ENCODE peak calls at places on chromosome 7, in four cellular contexts. G is left ventricle myocardium inferior, S is prostate gland, D is cardiac muscle cell. T is an unnamed sample.

GRCh38 chr7:4833691-4834600 is 27.9 kb downstream of the PAPOLB start:
- DNase-seq in S (no peak), D (no peak), G (no peak), T (peak; percentile 14)

GRCh38 chr7:135664046-135664589 is 1.8 kb downstream of the STMP1 start:
- DNase-seq in S (no peak), G (no peak), D (peak; percentile 33), T (no peak)

GRCh38 chr7:155869784-155870076 is 57.5 kb upstream of the SHH start:
- DNase-seq in G (no peak), D (no peak), S (no peak), T (no peak)

GRCh38 chr7:137652721-137653120 is 194.1 kb downstream of the DGKI start:
- DNase-seq in S (no peak), G (no peak), D (peak; percentile 24), T (no peak)

GRCh38 chr7:66921396-66921917 is 432 bp downstream of the TMEM248 start:
- DNase-seq in D (peak; percentile 80), S (peak; percentile 18), G (no peak), T (peak; percentile 27)

GRCh38 chr7:2157473-2158279 is 75.1 kb downstream of the MAD1L1 start:
- DNase-seq in D (peak; percentile 88), S (peak; percentile 74), G (peak; percentile 29), T (peak; percentile 81)

GRCh38 chr7:30430777-30431176 is 47.8 kb downstream of the NOD1 start:
- DNase-seq in D (no peak), S (no peak), G (no peak), T (no peak)

GRCh38 chr7:47551550-47552121 is 30.3 kb downstream of the TNS3 start:
- DNase-seq in D (no peak), S (no peak), G (peak; percentile 68), T (no peak)

GRCh38 chr7:43560742-43561330 is 22.1 kb upstream of the STK17A start:
- DNase-seq in S (no peak), G (no peak), D (no peak), T (no peak)

GRCh38 chr7:101862280-101863220 is 45.1 kb downstream of the CUX1 start:
- DNase-seq in S (no peak), D (no peak), G (peak; percentile 43), T (no peak)

GRCh38 chr7:107148721-107149120 is 20.1 kb upstream of the HBP1 start:
- DNase-seq in G (no peak), S (no peak), D (no peak), T (no peak)

GRCh38 chr7:37908221-37908788 is 8.3 kb downstream of the SFRP4 start:
- DNase-seq in G (no peak), S (no peak), D (peak; percentile 79), T (no peak)

GRCh38 chr7:47783456-47784240 is 164.6 kb downstream of the PKD1L1 start:
- DNase-seq in D (peak; percentile 95), S (no peak), G (no peak), T (peak; percentile 78)

GRCh38 chr7:128783143-128783799 is 7.7 kb upstream of the OPN1SW start:
- DNase-seq in G (peak; percentile 86), S (peak; percentile 25), D (peak; percentile 95), T (peak; percentile 74)

GRCh38 chr7:40876604-40877003 is 741.8 kb downstream of the SUGCT start:
- DNase-seq in D (no peak), S (no peak), G (no peak), T (no peak)

GRCh38 chr7:2436341-2437104 is 33.1 kb downstream of the CHST12 start:
- DNase-seq in G (no peak), D (no peak), S (no peak), T (no peak)

GRCh38 chr7:1973321-1974251 is 259.2 kb downstream of the MAD1L1 start:
- DNase-seq in S (no peak), G (no peak), D (no peak), T (no peak)

GRCh38 chr7:2541291-2542010 is 13.9 kb downstream of the BRAT1 start:
- DNase-seq in G (no peak), D (no peak), S (no peak), T (peak; percentile 64)

GRCh38 chr7:112366886-112367285 is 83.4 kb upstream of the IFRD1 start:
- DNase-seq in S (no peak), G (no peak), D (no peak), T (no peak)

GRCh38 chr7:21579341-21580072 is 36.7 kb downstream of the DNAH11 start:
- DNase-seq in S (no peak), G (no peak), D (no peak), T (no peak)

GRCh38 chr7:87218941-87219544 is 489 bp downstream of the TMEM243 start:
- DNase-seq in G (peak; percentile 55), S (peak; percentile 42), D (peak; percentile 72), T (peak; percentile 78)

GRCh38 chr7:1249731-1250130 is 17.1 kb downstream of the UNCX start:
- DNase-seq in S (no peak), D (peak; percentile 29), G (no peak), T (no peak)

GRCh38 chr7:75795831-75796285 is 17.7 kb downstream of the CCL24 start:
- DNase-seq in S (no peak), D (peak; percentile 42), G (peak; percentile 63), T (peak; percentile 90)

GRCh38 chr7:76515999-76516443 is 5.7 kb downstream of the UPK3B start:
- DNase-seq in D (peak; percentile 58), S (peak; percentile 34), G (peak; percentile 65), T (no peak)

GRCh38 chr7:104980440-104980839 is 33.6 kb upstream of the KMT2E start:
- DNase-seq in S (no peak), G (no peak), D (no peak), T (no peak)

GRCh38 chr7:44633254-44634186 is 27.1 kb downstream of the OGDH start:
- DNase-seq in D (peak; percentile 97), G (peak; percentile 52), S (peak; percentile 76), T (peak; percentile 76)

GRCh38 chr7:6495597-6496262 is 48.0 kb upstream of the DAGLB start:
- DNase-seq in G (no peak), D (no peak), S (no peak), T (no peak)

GRCh38 chr7:5439209-5439571 is 15.6 kb upstream of the TNRC18 start:
- DNase-seq in S (no peak), D (no peak), G (no peak), T (no peak)

GRCh38 chr7:50641442-50642405 is 76.5 kb upstream of the DDC start:
- DNase-seq in D (no peak), S (no peak), G (no peak), T (no peak)

GRCh38 chr7:30990316-30991029 is 26.7 kb downstream of the GHRHR start:
- DNase-seq in G (no peak), D (no peak), S (no peak), T (no peak)

GRCh38 chr7:150383710-150384397 is 4.7 kb downstream of the ZNF775 start:
- DNase-seq in D (no peak), G (no peak), S (peak; percentile 44), T (no peak)

GRCh38 chr7:150385240-150385830 is 6.2 kb downstream of the ZNF775 start:
- DNase-seq in S (no peak), G (no peak), D (no peak), T (no peak)

GRCh38 chr7:150382844-150383225 is 3.7 kb downstream of the ZNF775 start:
- DNase-seq in G (no peak), D (no peak), S (no peak), T (no peak)

GRCh38 chr7:150382123-150382843 is 3.2 kb downstream of the ZNF775 start:
- DNase-seq in S (peak; percentile 60), G (no peak), D (no peak), T (no peak)

DNA sequence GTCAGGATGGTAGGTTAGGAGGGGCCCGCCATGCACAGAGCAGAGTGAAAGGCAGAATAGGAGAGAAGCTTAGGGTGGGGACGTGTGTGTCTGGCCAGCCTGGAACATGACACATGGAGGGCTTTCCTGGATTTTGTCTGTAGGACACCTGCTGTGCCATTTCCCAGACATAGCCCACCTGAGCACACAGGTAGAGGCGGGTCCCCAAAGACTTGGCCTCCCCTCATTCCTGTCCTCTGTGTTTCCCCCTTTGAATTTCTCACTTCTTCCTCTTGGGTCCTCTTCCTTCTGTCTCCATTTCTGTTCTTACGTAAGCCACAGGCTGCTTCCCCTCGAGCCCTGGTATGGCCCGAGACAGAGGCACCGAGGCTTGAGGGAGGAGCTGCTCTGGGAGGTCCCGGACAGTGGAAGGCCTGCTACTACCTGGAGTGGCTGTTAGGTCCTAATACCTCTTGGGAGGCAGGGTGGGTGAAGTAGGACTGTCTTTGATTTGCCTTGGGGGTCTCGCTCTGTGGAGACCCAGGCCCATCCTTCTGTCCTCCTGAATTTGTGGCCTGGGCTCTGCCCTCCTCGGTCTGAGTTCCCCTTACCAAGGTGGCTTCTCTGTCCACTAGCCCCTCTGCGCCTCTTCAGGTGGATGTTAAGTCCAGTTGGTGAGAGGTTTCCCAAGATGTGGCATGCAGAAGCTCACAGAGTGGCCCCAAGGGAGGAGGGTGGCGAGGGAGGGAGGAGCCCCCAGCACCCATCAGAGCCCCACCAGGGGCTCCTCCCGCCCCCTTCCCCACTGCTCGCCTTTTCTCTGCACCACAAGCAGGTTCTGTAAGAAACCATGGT is 5.5 kb downstream of the ZNF775 start:
- DNase-seq in D (no peak), G (no peak), S (no peak), T (no peak)
- H3K4me1 ChIP-seq in D (peaks cover 28% of the 10 kb centered on the region), G (peaks cover 33% of the 10 kb centered on the region), S (peaks cover 16% of the 10 kb centered on the region), T (peaks cover 42% of the 10 kb centered on the region)

GRCh38 chr7:149771199-149771636 is 2.2 kb downstream of the ZNF467 start:
- DNase-seq in G (peak; percentile 34), D (no peak), S (no peak), T (no peak)
- H3K27ac ChIP-seq in G (peak overlapping the region; percentile 84), D (peak overlapping the region; percentile 40), S (peak overlapping the region; percentile 60), T (peak overlapping the region; percentile 47)

GRCh38 chr7:98291717-98292116 is 10.2 kb downstream of the BRI3 start:
- DNase-seq in S (no peak), G (no peak), D (no peak), T (no peak)
- TF ChIP-seq CTCF in S (no peak), G (peak; percentile 28), D (peak; percentile 20), T (no peak)

GRCh38 chr7:152054377-152055230 is 29.1 kb downstream of the GALNT11 start:
- DNase-seq in S (no peak), D (peak; percentile 85), G (peak; percentile 31), T (no peak)
- H3K4me1 ChIP-seq in S (no peaks in the 10 kb centered on the region), D (no peaks in the 10 kb centered on the region), G (peaks cover 26% of the 10 kb centered on the region), T (peaks cover 5% of the 10 kb centered on the region)

GRCh38 chr7:139587535-139587934 is 64.0 kb downstream of the CLEC2L start:
- DNase-seq in S (no peak), D (no peak), G (no peak), T (no peak)
- H3K27ac ChIP-seq in S (no peak overlapping the region), D (no peak overlapping the region), G (no peak overlapping the region), T (no peak overlapping the region)

DNA sequence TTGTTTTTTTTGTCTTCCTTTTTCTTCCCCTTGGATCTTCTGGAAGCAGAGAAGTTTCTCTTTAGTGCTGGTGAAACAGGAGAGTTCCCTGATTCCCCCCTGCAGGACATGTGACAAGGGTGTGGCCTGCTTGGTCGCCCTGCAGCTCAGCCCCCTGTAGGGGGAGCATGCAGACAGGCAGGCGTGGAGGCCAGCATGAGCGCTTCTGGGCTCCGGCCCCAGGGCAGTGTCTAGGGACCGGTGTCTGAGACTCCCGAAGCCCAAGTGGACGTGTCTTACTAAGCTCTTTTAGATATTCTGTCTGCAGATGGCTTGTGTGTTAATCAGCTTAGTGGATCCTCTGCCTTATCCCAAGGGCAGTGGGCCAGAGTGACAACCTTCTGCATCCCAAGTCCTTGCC is 26.1 kb downstream of the PRSS58 start:
- DNase-seq in G (no peak), D (no peak), S (no peak), T (no peak)
- TF ChIP-seq CTCF in G (no peak), D (no peak), S (no peak), T (no peak)

GRCh38 chr7:82697897-82698296 is 254.3 kb upstream of the CACNA2D1 start:
- DNase-seq in S (no peak), D (peak; percentile 7), G (no peak), T (no peak)
- H3K4me1 ChIP-seq in S (no peaks in the 10 kb centered on the region), D (no peaks in the 10 kb centered on the region), G (no peaks in the 10 kb centered on the region), T (no peaks in the 10 kb centered on the region)

GRCh38 chr7:65872776-65873581 is at the start of gene VKORC1L1:
- DNase-seq in G (peak; percentile 96), S (peak; percentile 93), D (peak; percentile 96), T (peak; percentile 98)
- H3K27ac ChIP-seq in G (peak within 1 kb of the TSS; percentile 87), S (peak within 1 kb of the TSS; percentile 72), D (peak within 1 kb of the TSS; percentile 85), T (peak within 1 kb of the TSS; percentile 70)

T was measured in tibial artery.